ENCODE peak calls at places on chromosomes 2 and 18, in nine cellular contexts. R is Caki2; B is CD4-positive, alpha-beta memory T cell; N is nephron progenitor cell; O is NCI-H1105; D is frontal cortex; W is activated T-helper 2 cell treated with anti-CD3 and anti-CD28 coated beads, Interferon-gamma antibody, Interleukin-2, Interleukin-4, amounts not matched to agents 10 μg/mL and 5 μg/mL and 100 μg/mL, durations not matched to agents 14 hours and 24 hours and 36 hours; K is HuH-7; X is Daoy. C is an unnamed sample.
A peak's percentile ranks its signal among the peaks of the same experiment; 100 is the strongest.

GRCh38 chr18:50649821-50650220 is 89.9 kb downstream of the MAPK4 start:
- DNase-seq in R (no peak), N (no peak), K (no peak), B (no peak), W (no peak), O (no peak), D (no peak), X (peak; percentile 50), C (no peak)

GRCh38 chr2:4368907-4369306 is 665.5 kb downstream of the DCDC2C start:
- DNase-seq in D (no peak), K (no peak), O (no peak), N (no peak), B (no peak), R (no peak), X (no peak), W (no peak), C (no peak)

GRCh38 chr2:37671816-37672103 is 318 bp upstream of the CDC42EP3 start:
- DNase-seq in X (no peak), N (no peak), O (no peak), R (no peak), B (peak; percentile 56), K (no peak), W (no peak), D (no peak), C (no peak)

GRCh38 chr2:172093416-172094318 is 8.4 kb downstream of the DLX1 start:
- DNase-seq in K (no peak), R (no peak), W (no peak), B (no peak), D (peak; percentile 6), X (no peak), N (no peak), O (no peak), C (no peak)

GRCh38 chr2:18200771-18201170 is 322.3 kb downstream of the KCNS3 start:
- DNase-seq in W (no peak), O (no peak), X (no peak), K (no peak), R (no peak), D (no peak), N (no peak), B (no peak), C (no peak)

GRCh38 chr2:111168528-111168929 is 47.8 kb downstream of the BCL2L11 start:
- DNase-seq in N (no peak), K (no peak), O (no peak), W (peak; percentile 34), B (no peak), X (peak; percentile 74), D (peak; percentile 34), R (peak; percentile 62), C (peak; percentile 40)

GRCh38 chr2:123785332-123785731 is 239.8 kb upstream of the CNTNAP5 start:
- DNase-seq in K (no peak), R (no peak), O (no peak), B (no peak), N (no peak), W (no peak), D (no peak), X (no peak), C (no peak)

GRCh38 chr2:11758639-11759038 is 12.2 kb downstream of the LPIN1 start:
- DNase-seq in K (no peak), O (no peak), X (no peak), R (no peak), B (no peak), D (no peak), W (no peak), N (no peak), C (no peak)

GRCh38 chr2:158733430-158733755 is 61.7 kb upstream of the DAPL1 start:
- DNase-seq in R (no peak), D (no peak), K (no peak), B (no peak), O (no peak), X (peak; percentile 23), N (no peak), W (no peak), C (no peak)

GRCh38 chr18:58495202-58495601 is 133.7 kb downstream of the ALPK2 start:
- DNase-seq in R (no peak), W (no peak), X (peak; percentile 16), O (no peak), B (no peak), K (no peak), N (no peak), D (no peak), C (no peak)

GRCh38 chr18:634551-635045 is 22.9 kb upstream of the TYMS start:
- DNase-seq in N (no peak), K (no peak), W (no peak), D (no peak), O (no peak), B (no peak), X (no peak), R (no peak), C (no peak)

GRCh38 chr2:65728477-65729180 is 296.2 kb upstream of the SPRED2 start:
- DNase-seq in K (no peak), D (no peak), N (no peak), W (no peak), R (peak; percentile 40), B (no peak), X (no peak), O (no peak), C (no peak)

GRCh38 chr2:64992990-64993389 is 3.8 kb downstream of the SLC1A4 start:
- DNase-seq in O (no peak), X (no peak), B (no peak), N (no peak), R (no peak), W (no peak), D (no peak), K (no peak), C (no peak)

GRCh38 chr18:37668971-37669747 is 103.6 kb upstream of the CELF4 start:
- DNase-seq in X (no peak), N (peak; percentile 12), B (no peak), O (peak; percentile 65), W (no peak), D (peak; percentile 25), R (no peak), K (no peak), C (no peak)

GRCh38 chr2:101909760-101910159 is 82.0 kb upstream of the IL1R2 start:
- DNase-seq in R (no peak), D (no peak), W (no peak), X (no peak), O (no peak), B (no peak), K (no peak), N (no peak), C (no peak)

GRCh38 chr2:209073151-209073550 is 350.7 kb upstream of the MAP2 start:
- DNase-seq in R (no peak), N (no peak), B (no peak), K (no peak), O (no peak), X (no peak), W (no peak), D (no peak), C (no peak)

C was measured in GM12864.